ENCODE peak calls at places on chromosomes 2 and 18, in nine cellular contexts. M is breast epithelium; S is neural progenitor cell; C is lung; V is PC-9; B is gastrocnemius medialis; L is K562; I is GM23338; O is CD4-positive, alpha-beta T cell. T is an unnamed sample.

GRCh38 chr18:44324361-44324760 is 356.3 kb upstream of the SETBP1 start:
- DNase-seq in S (no peak), B (no peak), O (no peak), I (no peak), L (no peak), M (no peak), V (no peak), C (no peak), T (no peak)

GRCh38 chr2:30666307-30666874 is 140.9 kb downstream of the CAPN13 start:
- DNase-seq in C (peak), S (no peak), O (no peak), I (peak), M (no peak), L (no peak), B (no peak), V (peak), T (peak)

GRCh38 chr2:185471441-185471840 is 267.2 kb upstream of the FSIP2 start:
- DNase-seq in O (no peak), C (no peak), S (no peak), V (no peak), M (no peak), B (no peak), I (no peak), L (no peak), T (no peak)

GRCh38 chr18:8003878-8004675 is 437.0 kb downstream of the PTPRM start:
- DNase-seq in M (no peak), C (peak), V (no peak), S (no peak), O (no peak), L (no peak), B (no peak), I (peak), T (no peak)

GRCh38 chr2:234967201-234967873 is 15.5 kb downstream of the SH3BP4 start:
- DNase-seq in S (no peak), B (no peak), M (peak), L (no peak), O (no peak), V (no peak), I (no peak), C (no peak), T (no peak)

GRCh38 chr18:27861539-27861938 is 315.4 kb downstream of the CDH2 start:
- DNase-seq in V (no peak), B (no peak), M (no peak), S (no peak), C (no peak), I (no peak), O (no peak), L (no peak), T (no peak)

GRCh38 chr2:109031481-109032228 is 42.6 kb upstream of the EDAR start:
- DNase-seq in O (peak), C (peak), L (peak), S (peak), I (peak), V (no peak), B (no peak), M (no peak), T (peak)

GRCh38 chr2:200609027-200609614 is 23.3 kb downstream of the AOX1 start:
- DNase-seq in S (no peak), V (peak), B (peak), I (no peak), L (no peak), O (no peak), M (no peak), C (no peak), T (no peak)

GRCh38 chr18:24600076-24600654 is 139.7 kb downstream of the HRH4 start:
- DNase-seq in L (peak), I (peak), V (no peak), C (no peak), S (peak), O (no peak), M (no peak), B (no peak), T (peak)

GRCh38 chr18:33749831-33750230 is 171.8 kb downstream of the ASXL3 start:
- DNase-seq in O (no peak), B (no peak), M (no peak), V (no peak), S (no peak), I (no peak), C (no peak), L (no peak), T (no peak)

GRCh38 chr18:33746261-33746660 is 168.2 kb downstream of the ASXL3 start:
- DNase-seq in L (no peak), S (no peak), V (no peak), B (no peak), O (no peak), C (no peak), M (no peak), I (no peak), T (no peak)

GRCh38 chr18:33745396-33745795 is 167.4 kb downstream of the ASXL3 start:
- DNase-seq in L (no peak), S (no peak), V (no peak), M (no peak), C (no peak), B (no peak), O (no peak), I (no peak), T (no peak)

GRCh38 chr18:33744032-33744697 is 166.1 kb downstream of the ASXL3 start:
- DNase-seq in L (no peak), M (no peak), V (no peak), B (no peak), I (peak), S (no peak), O (no peak), C (no peak), T (no peak)
- TF ChIP-seq CTCF in L (no peak), M (no peak), V (no peak), B (no peak), I (peak), S (peak), O (no peak), C (no peak), T (no peak)

DNA sequence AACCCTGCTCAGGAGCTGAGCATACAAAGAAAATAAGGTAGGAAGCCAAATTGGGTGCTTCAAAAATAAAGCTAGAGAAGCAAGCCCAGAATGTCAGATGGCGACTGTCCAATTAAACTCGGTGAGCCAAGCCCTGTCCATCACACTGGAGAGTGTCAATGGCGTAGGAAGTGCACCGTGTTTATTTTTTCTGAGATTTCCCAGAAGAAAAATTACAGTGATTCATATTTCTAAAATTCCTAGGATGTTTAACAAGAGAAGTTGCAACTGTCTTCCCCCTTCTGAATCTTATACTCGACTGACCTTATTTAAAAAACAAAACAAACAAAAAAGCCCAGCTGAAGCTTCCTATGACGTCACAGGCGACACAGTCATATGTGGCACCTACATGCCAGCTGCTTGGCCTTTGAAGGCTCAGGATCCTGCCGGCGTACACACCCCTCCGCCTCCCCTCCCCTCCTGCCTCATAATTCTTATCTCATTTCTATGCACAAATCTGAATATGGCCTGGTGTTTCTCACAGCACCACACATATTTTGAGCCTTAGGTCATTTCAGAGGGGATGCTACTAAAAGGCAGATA is 60.8 kb downstream of the MBP start:
- DNase-seq in C (no peak), M (no peak), I (no peak), S (no peak), O (peak), B (no peak), V (peak), L (no peak), T (no peak)
- H3K27ac ChIP-seq in C (peak), M (peak), I (peak), S (no peak), O (peak), B (peak), V (peak), L (no peak), T (no peak)

GRCh38 chr2:3179208-3179607 is 198.4 kb downstream of the EIPR1 start:
- DNase-seq in S (peak), B (no peak), C (no peak), V (no peak), O (no peak), I (peak), L (no peak), M (no peak), T (no peak)

GRCh38 chr2:3180082-3180908 is 197.3 kb downstream of the EIPR1 start:
- DNase-seq in S (no peak), C (no peak), O (no peak), L (no peak), B (no peak), M (no peak), I (no peak), V (no peak), T (no peak)

GRCh38 chr2:3181416-3182010 is 196.1 kb downstream of the EIPR1 start:
- DNase-seq in B (no peak), M (no peak), S (no peak), L (no peak), V (no peak), C (no peak), O (no peak), I (no peak), T (no peak)

GRCh38 chr2:3178206-3179031 is 199.2 kb downstream of the EIPR1 start:
- DNase-seq in V (no peak), B (no peak), S (no peak), O (no peak), L (no peak), M (no peak), C (no peak), I (no peak), T (no peak)

GRCh38 chr2:3179626-3180025 is 198.0 kb downstream of the EIPR1 start:
- DNase-seq in I (no peak), L (no peak), B (no peak), C (no peak), V (no peak), M (no peak), O (no peak), S (no peak), T (no peak)
- TF ChIP-seq CTCF in I (no peak), L (no peak), B (no peak), C (no peak), V (peak), M (no peak), O (no peak), S (no peak), T (no peak)

DNA sequence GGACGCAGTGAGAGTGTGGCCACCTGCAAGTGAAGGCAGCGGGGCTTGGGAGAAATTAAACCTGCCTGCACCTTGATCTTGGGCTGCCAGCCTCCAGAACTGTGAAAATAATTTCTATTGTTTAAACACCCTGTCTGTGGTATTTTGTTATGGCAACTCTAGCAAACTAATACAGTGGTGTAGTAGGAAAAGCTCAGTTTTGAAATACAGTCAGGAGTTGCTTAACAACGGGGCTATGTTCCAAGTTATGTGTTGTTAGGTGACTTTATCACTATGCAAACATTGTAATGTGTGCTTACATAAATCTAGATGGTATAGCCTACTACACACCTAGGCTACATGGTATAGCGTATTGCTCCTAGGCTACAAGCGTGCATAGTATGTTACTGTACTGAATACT is 93.4 kb upstream of the FN1 start:
- DNase-seq in M (no peak), C (no peak), V (peak), S (no peak), B (no peak), L (no peak), O (no peak), I (no peak), T (no peak)
- H3K27ac ChIP-seq in M (no peak), C (no peak), V (no peak), S (no peak), B (no peak), L (no peak), O (no peak), I (no peak), T (no peak)

GRCh38 chr2:138102664-138103063 is 138.4 kb downstream of the HNMT start:
- DNase-seq in L (no peak), M (no peak), S (no peak), C (no peak), B (no peak), O (no peak), V (no peak), I (no peak), T (no peak)

GRCh38 chr2:138101718-138102117 is 137.4 kb downstream of the HNMT start:
- DNase-seq in O (no peak), C (no peak), M (no peak), L (no peak), V (no peak), I (no peak), B (no peak), S (no peak), T (no peak)

GRCh38 chr2:138103156-138103555 is 138.9 kb downstream of the HNMT start:
- DNase-seq in V (no peak), S (no peak), C (no peak), I (no peak), O (no peak), B (no peak), M (no peak), L (no peak), T (no peak)

GRCh38 chr2:138105358-138105757 is 141.1 kb downstream of the HNMT start:
- DNase-seq in V (peak), L (no peak), S (no peak), O (no peak), B (no peak), C (no peak), M (no peak), I (no peak), T (no peak)

DNA sequence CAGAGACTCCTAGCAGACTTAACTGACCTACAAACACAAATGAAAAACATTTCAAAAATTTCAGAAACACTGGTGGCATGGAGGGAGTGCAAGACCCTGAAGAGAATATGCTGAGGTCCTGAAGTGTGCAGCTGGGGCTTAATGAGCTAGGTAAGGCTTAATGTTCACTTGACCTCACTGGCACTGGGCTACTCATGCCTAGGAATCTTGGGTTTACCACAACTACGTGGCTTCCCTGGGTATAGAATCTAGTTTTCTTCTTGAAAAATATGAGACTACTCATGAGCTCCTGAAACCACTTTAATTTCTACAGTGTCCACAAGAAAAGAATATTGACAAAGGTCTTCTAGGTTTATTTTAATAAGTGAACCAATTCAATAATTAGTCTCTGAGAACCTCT is 139.8 kb downstream of the HNMT start:
- DNase-seq in V (no peak), O (no peak), L (no peak), I (no peak), M (no peak), B (no peak), C (no peak), S (no peak), T (no peak)
- TF ChIP-seq CTCF in V (no peak), O (no peak), L (no peak), I (no peak), M (no peak), B (no peak), C (no peak), S (no peak), T (no peak)

DNA sequence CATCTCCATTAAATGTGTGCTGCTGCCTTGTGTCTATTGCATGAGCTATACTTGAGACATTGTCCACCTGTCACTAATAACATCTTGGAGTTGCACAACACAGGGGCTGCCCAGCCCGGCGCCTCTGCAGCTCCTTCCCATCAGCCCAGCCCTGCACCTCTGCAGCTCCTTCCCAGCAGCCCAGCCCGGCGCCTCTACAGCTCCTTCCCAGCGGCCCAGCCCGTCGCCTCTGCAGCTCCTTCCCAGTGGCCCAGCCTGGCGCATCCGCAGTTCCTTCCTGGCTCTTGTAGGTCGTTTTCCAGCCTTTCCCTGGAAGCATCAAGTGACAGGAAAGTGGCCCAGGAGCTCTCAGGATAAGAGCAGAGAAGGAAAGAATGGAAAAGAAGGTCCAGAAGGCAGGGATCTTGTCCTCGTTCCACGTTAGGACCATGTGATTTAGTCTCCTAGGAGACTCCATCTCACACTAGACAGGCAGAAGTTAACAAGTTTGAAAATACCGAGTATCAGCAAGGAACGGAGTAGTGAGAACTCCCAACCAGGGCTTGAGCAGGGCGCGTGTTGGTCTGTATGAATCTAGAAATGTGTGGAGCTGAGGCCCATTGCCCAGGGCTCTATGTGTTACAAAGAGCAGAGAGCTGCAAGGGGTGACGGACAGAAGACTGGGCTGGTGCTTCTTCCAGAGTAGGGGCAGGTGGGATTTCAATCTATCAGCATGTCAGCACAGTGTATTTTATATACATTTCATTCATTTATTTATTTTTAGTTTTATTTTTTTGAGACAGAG is 115.7 kb upstream of the TPO start:
- DNase-seq in V (no peak), C (no peak), B (no peak), L (no peak), O (no peak), M (no peak), S (no peak), I (peak), T (no peak)
- H3K27ac ChIP-seq in V (no peak), C (no peak), B (no peak), L (no peak), O (no peak), M (no peak), S (no peak), I (no peak), T (no peak)

GRCh38 chr18:37534627-37535026 is 31.0 kb downstream of the CELF4 start:
- DNase-seq in M (no peak), B (no peak), C (no peak), V (no peak), L (no peak), S (no peak), O (no peak), I (no peak), T (no peak)

GRCh38 chr18:37536646-37537045 is 29.0 kb downstream of the CELF4 start:
- DNase-seq in V (no peak), L (no peak), I (no peak), O (no peak), B (no peak), S (no peak), M (no peak), C (no peak), T (no peak)

GRCh38 chr18:37535968-37536367 is 29.6 kb downstream of the CELF4 start:
- DNase-seq in L (no peak), C (no peak), V (no peak), B (no peak), O (no peak), S (no peak), M (no peak), I (no peak), T (no peak)

GRCh38 chr18:37532917-37533316 is 32.7 kb downstream of the CELF4 start:
- DNase-seq in I (no peak), S (no peak), V (no peak), L (no peak), M (no peak), O (no peak), C (no peak), B (no peak), T (no peak)

DNA sequence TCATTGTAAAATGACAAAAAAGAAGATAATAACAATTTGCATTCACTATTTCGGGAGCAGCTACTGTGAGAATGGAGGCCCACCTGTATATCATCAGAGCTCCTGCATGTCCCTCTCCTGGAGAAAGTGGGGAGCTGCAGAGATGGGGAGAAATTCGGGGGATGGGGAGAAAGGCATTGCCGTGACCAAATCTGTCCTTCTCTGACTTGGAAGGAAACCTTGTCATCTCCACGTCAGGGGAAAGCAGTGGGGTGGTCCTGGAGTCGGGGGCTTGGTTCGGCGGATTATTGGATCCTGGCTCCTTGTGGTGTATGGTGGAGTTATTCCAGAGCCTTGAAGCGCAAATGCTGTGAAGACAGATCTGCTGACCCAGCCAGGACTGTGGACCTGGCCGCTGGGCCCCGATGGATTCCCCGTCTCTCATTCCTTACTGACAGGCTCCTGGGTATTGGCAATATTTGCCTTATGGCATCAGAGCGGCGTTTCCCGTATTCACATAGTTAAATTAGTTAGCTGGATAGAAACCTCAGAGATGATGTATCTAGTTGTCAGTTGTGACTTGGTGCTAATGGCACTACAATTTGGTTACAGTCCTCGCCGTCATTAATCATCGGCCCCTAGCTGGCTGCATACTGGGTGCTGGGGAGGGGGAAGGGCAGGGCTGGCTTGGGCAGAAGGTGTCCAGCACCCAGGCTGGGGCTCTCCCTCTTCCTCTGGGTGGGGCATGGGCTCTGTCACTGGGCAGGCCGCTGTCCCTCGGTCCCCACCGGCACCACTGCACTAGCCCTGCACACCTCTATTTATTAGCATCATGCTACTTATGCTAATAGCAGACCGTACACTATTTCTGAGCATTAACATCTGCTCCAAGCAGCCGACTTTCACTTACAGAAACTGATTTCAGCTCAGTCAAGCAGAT is 31.7 kb downstream of the CELF4 start:
- DNase-seq in V (no peak), O (no peak), M (no peak), S (no peak), C (no peak), L (peak), I (peak), B (no peak), T (no peak)
- TF ChIP-seq CTCF in V (no peak), O (no peak), M (no peak), S (peak), C (no peak), L (peak), I (peak), B (no peak), T (peak)

GRCh38 chr2:88832992-88833389 is 141.5 kb downstream of the RPIA start:
- DNase-seq in L (no peak), B (no peak), V (no peak), I (no peak), S (no peak), C (no peak), M (no peak), O (no peak), T (no peak)
- H3K27ac ChIP-seq in L (no peak), B (no peak), V (no peak), I (no peak), S (no peak), C (no peak), M (no peak), O (no peak), T (no peak)